ENCODE peak calls at places on chromosomes 1 and 21, in five cellular contexts. One of them, this sample, is unnamed.

GRCh38 chr1:103859721-103860120 is 110.0 kb downstream of the AMY1C start:
- DNase-seq in psoas muscle: no peak
- DNase-seq in pons: no peak
- DNase-seq in fibroblast of villous mesenchyme: no peak
- DNase-seq in activated naive CD4-positive, alpha-beta T cell treated with anti-CD3 and anti-CD28 coated beads, Interleukin-2, amount 50 U/mL, for 16 hours: no peak
- DNase-seq in this sample: no peak

GRCh38 chr21:28832013-28832714 is 160.5 kb downstream of the LTN1 start:
- DNase-seq in fibroblast of villous mesenchyme: peak
- DNase-seq in activated naive CD4-positive, alpha-beta T cell treated with anti-CD3 and anti-CD28 coated beads, Interleukin-2, amount 50 U/mL, for 16 hours: no peak
- DNase-seq in psoas muscle: no peak
- DNase-seq in pons: no peak
- DNase-seq in this sample: peak

GRCh38 chr1:159803946-159804695 is 2.0 kb downstream of the FCRL6 start:
- DNase-seq in activated naive CD4-positive, alpha-beta T cell treated with anti-CD3 and anti-CD28 coated beads, Interleukin-2, amount 50 U/mL, for 16 hours: no peak
- DNase-seq in psoas muscle: no peak
- DNase-seq in pons: no peak
- DNase-seq in fibroblast of villous mesenchyme: no peak
- DNase-seq in this sample: no peak

GRCh38 chr1:19390901-19391595 is 78.9 kb downstream of the SLC66A1 start:
- DNase-seq in pons: peak
- DNase-seq in fibroblast of villous mesenchyme: peak
- DNase-seq in activated naive CD4-positive, alpha-beta T cell treated with anti-CD3 and anti-CD28 coated beads, Interleukin-2, amount 50 U/mL, for 16 hours: peak
- DNase-seq in psoas muscle: peak
- DNase-seq in this sample: peak

GRCh38 chr1:29332204-29332603 is 95.9 kb downstream of the PTPRU start:
- DNase-seq in fibroblast of villous mesenchyme: peak
- DNase-seq in psoas muscle: no peak
- DNase-seq in pons: no peak
- DNase-seq in activated naive CD4-positive, alpha-beta T cell treated with anti-CD3 and anti-CD28 coated beads, Interleukin-2, amount 50 U/mL, for 16 hours: no peak
- DNase-seq in this sample: peak

GRCh38 chr1:172135923-172136610 is 284.4 kb upstream of the C1orf105 start:
- DNase-seq in fibroblast of villous mesenchyme: peak
- DNase-seq in psoas muscle: no peak
- DNase-seq in activated naive CD4-positive, alpha-beta T cell treated with anti-CD3 and anti-CD28 coated beads, Interleukin-2, amount 50 U/mL, for 16 hours: no peak
- DNase-seq in pons: no peak
- DNase-seq in this sample: peak

GRCh38 chr21:33878824-33879223 is 36.8 kb downstream of the ATP5PO start:
- DNase-seq in psoas muscle: no peak
- DNase-seq in pons: no peak
- DNase-seq in fibroblast of villous mesenchyme: no peak
- DNase-seq in activated naive CD4-positive, alpha-beta T cell treated with anti-CD3 and anti-CD28 coated beads, Interleukin-2, amount 50 U/mL, for 16 hours: no peak
- DNase-seq in this sample: no peak

GRCh38 chr1:17574502-17574901 is 35.0 kb downstream of the ARHGEF10L start:
- DNase-seq in pons: no peak
- DNase-seq in fibroblast of villous mesenchyme: no peak
- DNase-seq in activated naive CD4-positive, alpha-beta T cell treated with anti-CD3 and anti-CD28 coated beads, Interleukin-2, amount 50 U/mL, for 16 hours: no peak
- DNase-seq in psoas muscle: no peak
- DNase-seq in this sample: no peak

GRCh38 chr1:96366516-96366915 is 355.1 kb upstream of the PTBP2 start:
- DNase-seq in fibroblast of villous mesenchyme: peak
- DNase-seq in psoas muscle: no peak
- DNase-seq in pons: no peak
- DNase-seq in activated naive CD4-positive, alpha-beta T cell treated with anti-CD3 and anti-CD28 coated beads, Interleukin-2, amount 50 U/mL, for 16 hours: no peak
- DNase-seq in this sample: peak

GRCh38 chr1:229828461-229828860 is 202.4 kb downstream of the URB2 start:
- DNase-seq in psoas muscle: no peak
- DNase-seq in activated naive CD4-positive, alpha-beta T cell treated with anti-CD3 and anti-CD28 coated beads, Interleukin-2, amount 50 U/mL, for 16 hours: no peak
- DNase-seq in fibroblast of villous mesenchyme: no peak
- DNase-seq in pons: no peak
- DNase-seq in this sample: no peak

GRCh38 chr21:42097274-42097673 is 26.2 kb downstream of the UMODL1 start:
- DNase-seq in fibroblast of villous mesenchyme: no peak
- DNase-seq in psoas muscle: no peak
- DNase-seq in pons: no peak
- DNase-seq in activated naive CD4-positive, alpha-beta T cell treated with anti-CD3 and anti-CD28 coated beads, Interleukin-2, amount 50 U/mL, for 16 hours: no peak
- DNase-seq in this sample: no peak

GRCh38 chr1:226875641-226876295 is 5.4 kb downstream of the PSEN2 start:
- DNase-seq in fibroblast of villous mesenchyme: peak
- DNase-seq in activated naive CD4-positive, alpha-beta T cell treated with anti-CD3 and anti-CD28 coated beads, Interleukin-2, amount 50 U/mL, for 16 hours: no peak
- DNase-seq in psoas muscle: no peak
- DNase-seq in pons: no peak
- DNase-seq in this sample: peak

GRCh38 chr1:19860418-19860817 is 21.8 kb upstream of the OTUD3 start:
- DNase-seq in activated naive CD4-positive, alpha-beta T cell treated with anti-CD3 and anti-CD28 coated beads, Interleukin-2, amount 50 U/mL, for 16 hours: no peak
- DNase-seq in psoas muscle: no peak
- DNase-seq in pons: no peak
- DNase-seq in fibroblast of villous mesenchyme: no peak
- DNase-seq in this sample: no peak

GRCh38 chr1:24254783-24255182 is 64.4 kb upstream of the GRHL3 start:
- DNase-seq in activated naive CD4-positive, alpha-beta T cell treated with anti-CD3 and anti-CD28 coated beads, Interleukin-2, amount 50 U/mL, for 16 hours: no peak
- DNase-seq in fibroblast of villous mesenchyme: no peak
- DNase-seq in pons: no peak
- DNase-seq in psoas muscle: no peak
- DNase-seq in this sample: no peak

GRCh38 chr1:239184581-239185244 is 201.7 kb upstream of the CHRM3 start:
- DNase-seq in activated naive CD4-positive, alpha-beta T cell treated with anti-CD3 and anti-CD28 coated beads, Interleukin-2, amount 50 U/mL, for 16 hours: no peak
- DNase-seq in pons: no peak
- DNase-seq in fibroblast of villous mesenchyme: no peak
- DNase-seq in psoas muscle: no peak
- DNase-seq in this sample: no peak

GRCh38 chr1:2823921-2824660 is 22.6 kb upstream of the TTC34 start:
- DNase-seq in pons: no peak
- DNase-seq in fibroblast of villous mesenchyme: no peak
- DNase-seq in activated naive CD4-positive, alpha-beta T cell treated with anti-CD3 and anti-CD28 coated beads, Interleukin-2, amount 50 U/mL, for 16 hours: no peak
- DNase-seq in psoas muscle: peak
- DNase-seq in this sample: no peak

GRCh38 chr1:211703812-211704566 is 28.6 kb upstream of the NEK2 start:
- DNase-seq in fibroblast of villous mesenchyme: no peak
- DNase-seq in activated naive CD4-positive, alpha-beta T cell treated with anti-CD3 and anti-CD28 coated beads, Interleukin-2, amount 50 U/mL, for 16 hours: no peak
- DNase-seq in pons: peak
- DNase-seq in psoas muscle: no peak
- DNase-seq in this sample: no peak

GRCh38 chr1:67138813-67139539 is 4.2 kb upstream of the C1orf141 start:
- DNase-seq in activated naive CD4-positive, alpha-beta T cell treated with anti-CD3 and anti-CD28 coated beads, Interleukin-2, amount 50 U/mL, for 16 hours: no peak
- DNase-seq in fibroblast of villous mesenchyme: no peak
- DNase-seq in pons: no peak
- DNase-seq in psoas muscle: no peak
- DNase-seq in this sample: no peak

GRCh38 chr21:42865361-42866160 is 13.8 kb downstream of the WDR4 start:
- DNase-seq in psoas muscle: peak
- DNase-seq in activated naive CD4-positive, alpha-beta T cell treated with anti-CD3 and anti-CD28 coated beads, Interleukin-2, amount 50 U/mL, for 16 hours: no peak
- DNase-seq in pons: no peak
- DNase-seq in fibroblast of villous mesenchyme: peak
- DNase-seq in this sample: no peak

GRCh38 chr1:34642679-34643078 is 112.2 kb upstream of the GJB5 start:
- DNase-seq in psoas muscle: no peak
- DNase-seq in activated naive CD4-positive, alpha-beta T cell treated with anti-CD3 and anti-CD28 coated beads, Interleukin-2, amount 50 U/mL, for 16 hours: no peak
- DNase-seq in pons: no peak
- DNase-seq in fibroblast of villous mesenchyme: no peak
- DNase-seq in this sample: no peak

GRCh38 chr1:50426108-50426700 is 3.0 kb upstream of the DMRTA2 start:
- DNase-seq in pons: no peak
- DNase-seq in activated naive CD4-positive, alpha-beta T cell treated with anti-CD3 and anti-CD28 coated beads, Interleukin-2, amount 50 U/mL, for 16 hours: no peak
- DNase-seq in fibroblast of villous mesenchyme: no peak
- DNase-seq in psoas muscle: no peak
- DNase-seq in this sample: no peak

GRCh38 chr1:245526141-245526540 is 371.4 kb downstream of the KIF26B start:
- DNase-seq in pons: no peak
- DNase-seq in psoas muscle: no peak
- DNase-seq in fibroblast of villous mesenchyme: no peak
- DNase-seq in activated naive CD4-positive, alpha-beta T cell treated with anti-CD3 and anti-CD28 coated beads, Interleukin-2, amount 50 U/mL, for 16 hours: no peak
- DNase-seq in this sample: no peak

GRCh38 chr1:19179597-19180271 is 30.3 kb downstream of the UBR4 start:
- DNase-seq in pons: peak
- DNase-seq in activated naive CD4-positive, alpha-beta T cell treated with anti-CD3 and anti-CD28 coated beads, Interleukin-2, amount 50 U/mL, for 16 hours: no peak
- DNase-seq in fibroblast of villous mesenchyme: peak
- DNase-seq in psoas muscle: no peak
- DNase-seq in this sample: peak

GRCh38 chr1:161905269-161905884 is 118.3 kb downstream of the OLFML2B start:
- DNase-seq in pons: no peak
- DNase-seq in activated naive CD4-positive, alpha-beta T cell treated with anti-CD3 and anti-CD28 coated beads, Interleukin-2, amount 50 U/mL, for 16 hours: no peak
- DNase-seq in psoas muscle: no peak
- DNase-seq in fibroblast of villous mesenchyme: no peak
- DNase-seq in this sample: peak

GRCh38 chr1:3942416-3943122 is 42.5 kb upstream of the C1orf174 start:
- DNase-seq in activated naive CD4-positive, alpha-beta T cell treated with anti-CD3 and anti-CD28 coated beads, Interleukin-2, amount 50 U/mL, for 16 hours: no peak
- DNase-seq in fibroblast of villous mesenchyme: no peak
- DNase-seq in psoas muscle: no peak
- DNase-seq in pons: no peak
- DNase-seq in this sample: no peak

GRCh38 chr1:164617607-164618564 is 58.9 kb downstream of the PBX1 start:
- DNase-seq in pons: peak
- DNase-seq in fibroblast of villous mesenchyme: no peak
- DNase-seq in psoas muscle: no peak
- DNase-seq in activated naive CD4-positive, alpha-beta T cell treated with anti-CD3 and anti-CD28 coated beads, Interleukin-2, amount 50 U/mL, for 16 hours: no peak
- DNase-seq in this sample: peak

GRCh38 chr21:31905444-31906400 is 32.9 kb downstream of the HUNK start:
- DNase-seq in pons: no peak
- DNase-seq in activated naive CD4-positive, alpha-beta T cell treated with anti-CD3 and anti-CD28 coated beads, Interleukin-2, amount 50 U/mL, for 16 hours: no peak
- DNase-seq in fibroblast of villous mesenchyme: no peak
- DNase-seq in psoas muscle: no peak
- DNase-seq in this sample: no peak

This sample was measured in cardiac fibroblast.